ENCODE peak calls at places on chromosomes 4 and X, in four cellular contexts. R, T, B and C are unnamed samples.

GRCh38 chr4:107561481-107561880 is 158.6 kb downstream of the PAPSS1 start:
- DNase-seq in T (no peak), R (peak; percentile 75), B (no peak), C (peak; percentile 71)

GRCh38 chrX:138775501-138775900 is 64.0 kb upstream of the FGF13 start:
- DNase-seq in B (no peak), R (peak; percentile 2), T (peak; percentile 5), C (peak; percentile 25)

GRCh38 chr4:85409251-85409650 is 65.7 kb upstream of the ARHGAP24 start:
- DNase-seq in R (peak; percentile 54), T (no peak), B (no peak), C (peak; percentile 25)

GRCh38 chrX:130994671-130995070 is 63.5 kb upstream of the ARHGAP36 start:
- DNase-seq in T (peak; percentile 16), R (peak; percentile 15), B (no peak), C (no peak)

GRCh38 chr4:64330143-64330542 is 79.1 kb downstream of the TECRL start:
- DNase-seq in T (no peak), R (no peak), B (no peak), C (no peak)

GRCh38 chrX:53288173-53288572 is 6.8 kb upstream of the IQSEC2 start:
- DNase-seq in T (no peak), R (peak; percentile 33), B (peak; percentile 36), C (no peak)

GRCh38 chrX:46727445-46727844 is 31.5 kb downstream of the SLC9A7 start:
- DNase-seq in B (no peak), T (no peak), R (no peak), C (peak; percentile 52)

GRCh38 chr4:106058919-106059318 is 163.6 kb downstream of the NPNT start:
- DNase-seq in T (no peak), B (no peak), R (no peak), C (peak; percentile 2)

GRCh38 chrX:148501121-148502066 is 977 bp downstream of the AFF2 start:
- DNase-seq in T (peak; percentile 0), B (no peak), R (no peak), C (no peak)

GRCh38 chrX:97692575-97692974 is 808.9 kb downstream of the RPA4 start:
- DNase-seq in R (no peak), T (no peak), B (no peak), C (no peak)

GRCh38 chrX:53438174-53438831 is 4.1 kb upstream of the HSD17B10 start:
- DNase-seq in T (no peak), R (no peak), B (no peak), C (no peak)

GRCh38 chr4:140717313-140717712 is 38.9 kb downstream of the TBC1D9 start:
- DNase-seq in R (no peak), B (no peak), T (no peak), C (no peak)

GRCh38 chr4:78569291-78569821 is 17.8 kb downstream of the ANXA3 start:
- DNase-seq in R (peak; percentile 65), B (no peak), T (peak; percentile 32), C (peak; percentile 94)

GRCh38 chr4:181509073-181509472 is 734.1 kb upstream of the TENM3 start:
- DNase-seq in R (no peak), T (no peak), B (no peak), C (no peak)

GRCh38 chr4:109011241-109012031 is 248.6 kb upstream of the ETNPPL start:
- DNase-seq in T (no peak), R (no peak), B (no peak), C (peak; percentile 33)

GRCh38 chr4:29309050-29309449 is 1411.1 kb upstream of the PCDH7 start:
- DNase-seq in T (no peak), R (peak; percentile 33), B (no peak), C (peak; percentile 36)

GRCh38 chrX:150854856-150855255 is 43.6 kb downstream of the CD99L2 start:
- DNase-seq in R (no peak), T (no peak), B (no peak), C (no peak)

GRCh38 chr4:73608677-73609594 is 11.3 kb downstream of the RASSF6 start:
- DNase-seq in T (no peak), R (peak; percentile 57), B (no peak), C (no peak)

GRCh38 chrX:8879750-8880149 is 78.6 kb upstream of the FAM9A start:
- DNase-seq in B (no peak), R (peak; percentile 8), T (peak; percentile 1), C (no peak)

GRCh38 chrX:96211953-96212352 is 472.7 kb upstream of the DIAPH2 start:
- DNase-seq in R (no peak), B (no peak), T (no peak), C (no peak)

GRCh38 chr4:126888968-126889367 is 743.8 kb upstream of the INTU start:
- DNase-seq in R (peak; percentile 21), B (no peak), T (no peak), C (peak; percentile 63)

GRCh38 chr4:167581449-167581965 is 347.2 kb upstream of the SPOCK3 start:
- DNase-seq in R (no peak), T (no peak), B (no peak), C (no peak)
- H3K9me3 ChIP-seq in R (peaks cover 34% of the 10 kb centered on the region), T (no peaks in the 10 kb centered on the region), B (no peaks in the 10 kb centered on the region), C (peaks cover 3% of the 10 kb centered on the region)

GRCh38 chrX:136212557-136213111 is 38.6 kb downstream of the MAP7D3 start:
- DNase-seq in R (no peak), T (no peak), B (no peak), C (no peak)
- H3K9me3 ChIP-seq in R (no peaks in the 10 kb centered on the region), T (no peaks in the 10 kb centered on the region), B (no peaks in the 10 kb centered on the region), C (no peaks in the 10 kb centered on the region)

GRCh38 chrX:143094501-143095110 is 68.9 kb downstream of the SPANXN4 start:
- DNase-seq in R (no peak), B (no peak), T (no peak), C (no peak)
- H3K9me3 ChIP-seq in R (peaks cover 3% of the 10 kb centered on the region), B (no peaks in the 10 kb centered on the region), T (no peaks in the 10 kb centered on the region), C (no peaks in the 10 kb centered on the region)

GRCh38 chrX:66889418-66889817 is 250.5 kb upstream of the EDA2R start:
- DNase-seq in B (no peak), R (no peak), T (no peak), C (no peak)
- H3K9me3 ChIP-seq in B (no peaks in the 10 kb centered on the region), R (no peaks in the 10 kb centered on the region), T (no peaks in the 10 kb centered on the region), C (no peaks in the 10 kb centered on the region)

GRCh38 chrX:149650162-149650561 is 18.6 kb upstream of the TMEM185A start:
- DNase-seq in R (no peak), T (no peak), B (no peak), C (no peak)

GRCh38 chrX:149652232-149652981 is 20.8 kb upstream of the TMEM185A start:
- DNase-seq in B (no peak), R (no peak), T (no peak), C (no peak)

GRCh38 chrX:149647505-149647904 is 15.9 kb upstream of the TMEM185A start:
- DNase-seq in B (no peak), R (no peak), T (no peak), C (no peak)

GRCh38 chrX:149643496-149643895 is 11.9 kb upstream of the TMEM185A start:
- DNase-seq in T (no peak), B (no peak), R (no peak), C (no peak)

GRCh38 chrX:149648932-149649331 is 17.3 kb upstream of the TMEM185A start:
- DNase-seq in T (no peak), B (no peak), R (no peak), C (no peak)
- H3K9me3 ChIP-seq in T (no peaks in the 10 kb centered on the region), B (no peaks in the 10 kb centered on the region), R (no peaks in the 10 kb centered on the region), C (no peaks in the 10 kb centered on the region)

DNA sequence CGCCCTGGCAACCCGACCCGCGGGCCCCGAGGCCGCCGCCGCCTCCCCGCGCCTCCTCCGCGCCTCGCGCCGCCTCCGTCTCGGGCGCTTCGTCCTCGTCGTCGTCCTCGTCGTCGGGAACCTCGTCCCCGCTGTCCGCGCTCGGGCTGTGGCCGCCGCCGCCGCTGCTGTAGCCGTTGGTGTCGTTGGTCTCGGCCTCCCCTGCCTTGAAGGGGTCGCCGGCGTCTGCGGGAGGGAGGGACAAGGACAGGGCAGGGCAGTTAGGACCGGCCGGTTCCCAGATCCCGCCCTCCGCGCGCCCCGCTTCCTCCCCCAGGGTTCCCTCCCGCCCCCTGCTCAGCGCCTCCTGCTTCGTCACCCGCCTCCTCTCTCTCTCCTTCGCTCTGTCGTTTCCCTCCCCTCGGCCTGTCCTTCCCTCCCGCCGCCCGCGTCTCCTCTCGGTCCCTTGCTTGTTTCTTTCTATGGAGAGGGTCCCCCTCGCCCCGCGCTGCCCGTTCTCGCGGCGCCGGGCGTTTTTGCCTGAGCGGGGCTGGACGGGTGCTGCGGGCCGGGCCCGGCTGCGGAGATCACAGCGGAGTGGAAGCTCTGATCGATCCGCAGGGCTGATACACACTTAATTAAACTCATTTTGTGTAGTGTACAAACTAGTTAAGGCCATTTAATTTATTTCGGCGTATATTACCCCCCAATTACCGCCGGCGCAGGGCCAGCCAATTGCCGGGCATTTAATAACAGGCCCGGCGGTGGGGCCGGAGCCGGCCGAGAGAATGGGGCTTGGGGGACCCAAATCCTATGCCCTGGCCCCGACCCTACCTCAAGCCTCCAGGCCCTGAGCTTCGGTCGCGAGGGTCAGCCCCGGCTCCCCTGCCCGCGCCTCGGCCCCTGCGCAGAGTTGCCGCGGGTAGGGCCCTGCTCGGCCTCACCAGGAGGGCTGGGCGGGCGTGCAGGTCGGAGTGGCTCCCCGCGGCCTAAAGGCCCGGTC is 2.4 kb downstream of the NKX1-1 start:
- DNase-seq in R (no peak), B (peak; percentile 4), T (no peak), C (no peak)
- H3K9me3 ChIP-seq in R (peaks cover 6% of the 10 kb centered on the region), B (no peaks in the 10 kb centered on the region), T (no peaks in the 10 kb centered on the region), C (peaks cover 2% of the 10 kb centered on the region)

DNA sequence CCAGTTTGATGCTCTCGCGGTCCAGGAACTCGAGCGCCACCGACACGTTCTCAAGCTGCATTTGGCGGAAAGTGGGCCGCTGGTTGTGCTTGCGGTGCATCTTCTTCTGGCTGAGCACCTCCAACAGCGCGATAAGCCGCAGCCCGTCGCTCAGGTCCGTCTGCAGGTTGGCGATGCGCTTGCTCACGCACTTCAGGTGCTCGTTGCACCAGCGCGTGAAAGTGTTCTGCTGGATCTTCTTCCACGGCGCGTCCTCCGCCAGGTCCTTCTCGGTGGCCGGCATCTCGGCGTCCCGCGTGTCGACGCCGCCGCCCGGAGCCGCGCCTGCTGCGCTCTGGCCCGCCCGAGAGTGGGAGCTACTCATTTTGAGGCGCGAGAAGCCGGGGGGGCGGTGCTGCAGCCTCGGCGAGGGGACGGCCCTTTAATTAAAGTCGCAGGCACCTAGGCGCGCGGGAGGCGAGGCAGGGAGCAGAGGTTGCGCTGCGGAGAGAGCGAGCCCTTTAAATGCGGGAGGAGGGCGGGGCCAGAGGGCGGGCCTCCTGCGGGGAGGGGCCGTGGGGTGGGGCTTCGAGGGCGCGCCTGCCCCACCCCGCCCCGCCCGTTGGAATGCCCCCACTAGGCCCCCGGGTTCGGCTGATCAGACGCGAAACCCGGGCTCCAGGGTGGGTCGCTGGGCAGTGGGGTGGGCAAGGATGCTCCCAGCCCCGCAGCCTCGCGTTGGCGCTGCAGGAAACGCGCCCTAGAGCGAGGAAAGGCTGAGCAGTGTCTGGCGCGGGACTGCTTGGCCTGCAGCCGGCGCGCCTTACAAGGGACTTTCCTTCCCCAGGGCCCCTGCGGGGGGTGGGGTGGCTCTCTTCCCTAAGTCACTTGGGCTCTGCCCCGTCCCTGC is 3.3 kb downstream of the FLNA start:
- DNase-seq in T (peak; percentile 70), B (peak; percentile 91), R (peak; percentile 93), C (peak; percentile 75)
- H3K9me3 ChIP-seq in T (no peaks in the 10 kb centered on the region), B (no peaks in the 10 kb centered on the region), R (no peaks in the 10 kb centered on the region), C (no peaks in the 10 kb centered on the region)

DNA sequence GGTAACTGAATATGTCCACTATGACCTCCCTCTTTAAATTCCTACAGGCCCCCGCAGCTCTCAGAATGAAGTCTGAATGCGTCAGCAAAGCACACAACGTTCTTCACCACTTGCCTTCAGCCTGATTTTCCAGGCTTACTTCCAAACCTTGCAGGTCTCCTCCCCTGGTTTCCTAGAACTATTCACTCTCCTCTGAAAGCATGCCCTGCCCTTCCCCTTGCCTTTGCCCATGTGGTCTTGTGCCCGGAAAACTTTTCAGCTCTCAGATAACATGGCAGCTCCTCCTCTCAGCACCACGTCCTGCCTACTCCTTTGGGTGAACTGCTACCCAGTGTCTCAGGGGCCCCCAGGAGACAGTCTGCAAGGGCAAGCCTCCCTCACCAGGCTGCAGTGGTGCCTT is 268.5 kb upstream of the LDB2 start:
- DNase-seq in B (peak; percentile 36), T (no peak), R (no peak), C (peak; percentile 46)
- H3K9me3 ChIP-seq in B (peaks cover 3% of the 10 kb centered on the region), T (no peaks in the 10 kb centered on the region), R (peaks cover 6% of the 10 kb centered on the region), C (no peaks in the 10 kb centered on the region)